ENCODE peak calls at places on chromosome 9, in four cellular contexts. N, R, J and G are unnamed samples. For H3K9me3, the result is how much of the 10 kb centered on the place peaks cover.

GRCh38 chr9:80369641-80370040 is 797.9 kb downstream of the TLE4 start:
- DNase-seq in R (no peak), N (peak), J (no peak), G (no peak)

GRCh38 chr9:34594177-34594576 is 4.7 kb upstream of the CNTFR start:
- DNase-seq in N (no peak), R (no peak), J (no peak), G (no peak)

GRCh38 chr9:113356686-113357292 is 7.4 kb downstream of the BSPRY start:
- DNase-seq in R (no peak), N (no peak), J (no peak), G (no peak)

GRCh38 chr9:33143241-33143642 is 23.9 kb downstream of the B4GALT1 start:
- DNase-seq in R (no peak), J (no peak), N (peak), G (no peak)

GRCh38 chr9:33167949-33168535 is 906 bp upstream of the B4GALT1 start:
- DNase-seq in N (no peak), J (peak), R (no peak), G (peak)

GRCh38 chr9:129176786-129177442 is 1.1 kb downstream of the IER5L start:
- DNase-seq in R (peak), J (peak), N (peak), G (peak)

GRCh38 chr9:110767559-110768063 is 99.0 kb downstream of the MUSK start:
- DNase-seq in N (peak), J (no peak), R (no peak), G (no peak)

GRCh38 chr9:34646211-34647083 is at the start of gene GALT:
- DNase-seq in R (peak), J (peak), N (peak), G (peak)

GRCh38 chr9:61669352-61669751 is 479.5 kb downstream of the SPATA31A7 start:
- DNase-seq in J (no peak), R (no peak), N (no peak), G (no peak)

GRCh38 chr9:105205787-105206511 is 38.5 kb upstream of the SLC44A1 start:
- DNase-seq in J (peak), N (peak), R (no peak), G (no peak)

GRCh38 chr9:121765021-121765950 is 113.9 kb downstream of the DAB2IP start:
- DNase-seq in N (peak), J (no peak), R (no peak), G (no peak)

GRCh38 chr9:83431470-83432060 is 106.6 kb downstream of the FRMD3 start:
- DNase-seq in N (no peak), R (no peak), J (peak), G (peak)

GRCh38 chr9:125663127-125663526 is 43.9 kb downstream of the MAPKAP1 start:
- DNase-seq in N (peak), J (no peak), R (no peak), G (no peak)

GRCh38 chr9:127558581-127559246 is 53.4 kb upstream of the STXBP1 start:
- DNase-seq in J (no peak), R (no peak), N (no peak), G (no peak)

GRCh38 chr9:12722131-12722530 is 28.9 kb downstream of the TYRP1 start:
- DNase-seq in R (no peak), J (no peak), N (no peak), G (no peak)

GRCh38 chr9:75734802-75735201 is 155.7 kb upstream of the PCSK5 start:
- DNase-seq in N (no peak), J (no peak), R (no peak), G (no peak)

GRCh38 chr9:34570422-34571179 is 18.9 kb downstream of the CNTFR start:
- DNase-seq in R (no peak), N (no peak), J (no peak), G (no peak)

GRCh38 chr9:88215181-88216131 is 77.2 kb upstream of the SPATA31C2 start:
- DNase-seq in J (no peak), R (no peak), N (no peak), G (no peak)

GRCh38 chr9:90517103-90517502 is 125.5 kb downstream of the DIRAS2 start:
- DNase-seq in R (no peak), J (no peak), N (no peak), G (peak)

GRCh38 chr9:108057421-108058136 is 568.0 kb upstream of the KLF4 start:
- DNase-seq in N (peak), J (peak), R (no peak), G (no peak)

GRCh38 chr9:91898451-91899433 is 51.3 kb downstream of the ROR2 start:
- DNase-seq in J (peak), N (peak), R (peak), G (no peak)

GRCh38 chr9:130433168-130433946 is 11.4 kb upstream of the ASS1 start:
- DNase-seq in N (peak), R (peak), J (no peak), G (no peak)

GRCh38 chr9:10701906-10702305 is 89.1 kb upstream of the PTPRD start:
- DNase-seq in N (no peak), R (no peak), J (no peak), G (no peak)

GRCh38 chr9:79638806-79639205 is 67.0 kb downstream of the TLE4 start:
- DNase-seq in N (no peak), R (no peak), J (no peak), G (no peak)

GRCh38 chr9:106481003-106481614 is 381.9 kb upstream of the ZNF462 start:
- DNase-seq in J (no peak), N (no peak), R (no peak), G (no peak)

GRCh38 chr9:106843361-106843760 is 19.6 kb upstream of the ZNF462 start:
- DNase-seq in N (peak), R (no peak), J (no peak), G (no peak)

GRCh38 chr9:86939311-86939710 is 8.0 kb downstream of the GAS1 start:
- DNase-seq in N (no peak), J (no peak), R (no peak), G (no peak)

GRCh38 chr9:128863647-128864046 is 18.1 kb downstream of the KYAT1 start:
- DNase-seq in R (peak), J (peak), N (peak), G (peak)

GRCh38 chr9:19788614-19789271 is at the start of gene SLC24A2:
- DNase-seq in J (no peak), N (no peak), R (peak), G (no peak)

GRCh38 chr9:19785230-19785629 is 3.6 kb downstream of the SLC24A2 start:
- DNase-seq in N (no peak), R (no peak), J (no peak), G (no peak)

GRCh38 chr9:19787672-19788071 is 1.2 kb downstream of the SLC24A2 start:
- DNase-seq in R (no peak), N (no peak), J (no peak), G (no peak)

DNA sequence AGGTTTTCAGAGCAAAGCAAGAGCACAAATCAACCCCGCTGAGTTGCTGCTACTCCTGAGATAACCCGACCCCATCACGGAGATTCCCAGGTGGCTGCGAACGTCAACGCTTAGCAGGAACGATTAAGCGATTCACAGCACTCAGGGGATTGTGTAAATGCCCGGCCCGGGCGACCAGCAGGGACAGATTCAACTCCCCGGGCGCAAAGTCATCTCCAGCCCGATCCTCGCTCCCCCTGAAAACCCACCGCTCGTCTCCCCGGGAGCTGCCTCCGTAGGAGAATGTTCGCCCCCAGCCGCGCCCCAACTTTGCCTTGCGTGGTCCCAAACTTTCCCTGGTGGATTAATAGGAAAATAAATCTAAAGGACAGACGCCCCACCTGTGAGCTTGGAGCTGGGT is 685 bp downstream of the SLC24A2 start:
- DNase-seq in N (no peak), R (peak), J (no peak), G (no peak)
- H3K9ac ChIP-seq in N (no peak), R (no peak), J (no peak), G (no peak)

DNA sequence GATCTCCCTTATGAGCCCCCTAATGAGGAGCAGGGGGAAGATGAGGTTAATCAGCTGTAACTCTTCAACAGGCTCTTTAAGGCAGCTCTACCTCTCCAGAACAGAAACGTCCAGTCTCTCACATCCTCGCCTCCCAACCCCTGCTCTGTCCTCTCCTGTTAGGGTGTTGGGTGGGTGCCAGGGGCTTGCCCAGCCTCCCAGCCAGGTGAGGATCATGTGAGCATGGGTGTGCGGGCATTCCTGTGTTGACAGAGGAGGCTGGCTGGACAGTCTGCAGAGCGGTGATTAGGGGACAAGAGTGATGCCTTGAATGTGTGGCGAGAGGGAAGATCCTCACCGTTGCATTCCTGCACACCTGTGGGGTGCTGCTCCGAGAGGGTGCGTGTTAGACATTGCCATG is 51.7 kb downstream of the CCDC180 start:
- DNase-seq in R (no peak), J (no peak), N (no peak), G (no peak)
- H3K9me3 ChIP-seq in R (under half), J (under half), N (under half), G (under half)

DNA sequence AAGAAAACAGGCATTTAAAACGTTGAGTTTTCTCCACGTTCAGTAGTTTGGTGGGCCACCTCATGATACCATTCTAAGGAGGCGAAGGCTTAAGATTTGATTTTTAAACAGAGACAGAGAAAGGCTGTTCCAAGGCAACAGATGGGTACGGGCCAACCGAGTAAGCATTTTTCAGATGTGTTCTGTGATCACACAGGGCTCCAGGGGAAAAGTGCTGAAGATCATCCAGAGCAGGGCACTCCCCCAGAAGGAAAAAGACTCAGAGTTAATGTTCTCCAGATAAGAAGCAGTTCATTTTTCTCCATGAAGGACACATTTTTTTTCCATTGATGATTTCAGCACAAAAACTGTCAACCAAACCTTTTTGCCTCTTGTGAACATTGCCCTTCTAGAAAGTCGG is 138.8 kb downstream of the ALDH1A1 start:
- DNase-seq in N (no peak), J (no peak), R (no peak), G (no peak)
- H3K9ac ChIP-seq in N (no peak), J (no peak), R (no peak), G (no peak)

DNA sequence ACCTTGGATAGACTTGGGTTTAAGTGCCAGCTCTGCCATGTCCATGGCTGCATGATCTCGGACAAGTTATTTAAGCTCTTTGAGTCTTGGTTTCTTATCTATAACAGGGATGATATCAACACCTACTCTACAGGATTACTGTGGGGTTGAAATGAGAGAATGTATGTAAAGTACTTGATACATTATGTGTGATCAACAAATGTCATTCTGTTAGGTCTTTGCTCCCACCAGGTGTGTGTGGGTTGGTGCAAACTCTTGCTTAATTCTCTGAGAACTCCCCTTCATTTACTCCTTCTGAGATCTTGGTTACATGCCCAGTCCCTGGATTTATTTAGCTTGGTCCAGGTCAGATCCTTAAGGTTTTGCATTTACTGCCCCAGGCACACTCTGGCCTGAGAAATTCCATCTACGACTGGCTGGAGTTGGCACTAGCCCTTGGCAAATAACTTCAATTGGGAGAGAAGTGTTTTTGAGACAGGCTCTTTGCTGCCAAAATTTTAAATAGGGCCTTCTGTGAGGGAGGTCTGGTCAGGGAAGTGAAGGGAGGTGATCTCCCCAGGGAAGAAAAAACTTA is 63.5 kb upstream of the KLF9 start:
- DNase-seq in N (no peak), J (no peak), R (no peak), G (no peak)
- H3K9me3 ChIP-seq in N (under half), J (under half), R (under half), G (under half)

DNA sequence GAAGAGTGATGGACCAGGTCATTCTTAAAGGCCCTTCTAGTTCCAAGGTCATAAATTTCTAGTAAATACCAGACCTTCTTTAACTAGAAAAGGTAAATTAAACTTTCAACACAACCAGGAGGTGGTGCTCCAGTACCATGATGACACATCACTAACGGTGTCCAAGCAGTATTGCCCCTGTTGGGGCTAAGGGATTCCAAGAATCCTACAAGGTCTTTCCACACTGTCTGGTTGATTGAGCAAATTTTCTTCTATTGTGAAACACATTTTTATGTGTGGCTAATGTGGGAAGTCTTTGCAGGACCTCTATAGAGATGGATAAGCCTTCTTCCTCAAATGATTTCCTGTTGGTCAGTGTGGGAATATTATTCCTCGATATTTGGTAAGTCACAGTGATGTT is 459.6 kb upstream of the PAPPA start:
- DNase-seq in R (peak), J (no peak), N (peak), G (no peak)
- H3K9ac ChIP-seq in R (no peak), J (no peak), N (no peak), G (no peak)

GRCh38 chr9:94581711-94582110 is 11.9 kb downstream of the FBP2 start:
- DNase-seq in J (no peak), R (no peak), N (no peak), G (no peak)

GRCh38 chr9:94576131-94576530 is 17.5 kb downstream of the FBP2 start:
- DNase-seq in J (no peak), N (no peak), R (no peak), G (no peak)

GRCh38 chr9:94577541-94577940 is 16.1 kb downstream of the FBP2 start:
- DNase-seq in N (no peak), R (no peak), J (no peak), G (no peak)

GRCh38 chr9:94577036-94577435 is 16.6 kb downstream of the FBP2 start:
- DNase-seq in J (no peak), R (no peak), N (no peak), G (no peak)
- H3K9me3 ChIP-seq in J (under half), R (under half), N (under half), G (under half)

DNA sequence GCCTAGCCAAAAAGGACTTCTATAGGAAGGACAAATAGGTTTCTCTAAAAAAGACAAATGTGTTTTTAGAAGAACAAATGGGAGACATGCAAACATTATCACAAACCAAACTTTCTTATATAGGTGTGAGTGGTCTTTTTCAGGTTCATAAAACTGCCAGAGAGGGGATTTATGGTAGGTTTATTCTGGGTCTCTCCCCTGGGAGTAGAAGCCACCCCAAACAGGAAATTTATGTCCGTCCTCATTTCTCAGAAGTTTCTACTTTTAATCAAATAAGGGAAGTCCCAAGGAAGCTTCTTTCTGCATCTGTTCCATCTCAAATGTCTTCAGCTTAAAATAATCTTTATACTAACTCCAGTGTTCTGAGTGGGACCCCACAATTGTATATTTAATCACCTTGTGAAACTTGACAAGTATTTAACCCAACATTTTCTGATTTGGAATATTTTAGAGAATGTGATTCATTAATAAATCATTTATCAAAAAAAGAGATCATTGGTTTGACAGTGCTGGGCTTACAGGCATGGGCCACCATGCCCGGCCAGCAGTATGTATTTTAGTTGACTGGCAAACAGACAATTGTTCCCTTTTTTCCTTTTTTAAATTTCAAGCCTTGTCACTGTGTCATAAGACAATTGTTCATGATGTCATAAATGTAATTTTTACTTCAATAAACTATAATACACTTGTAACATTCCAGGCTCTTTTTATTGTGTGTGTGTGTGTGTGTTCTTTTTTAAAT is 44.5 kb upstream of the GLDC start:
- DNase-seq in R (no peak), N (no peak), J (no peak), G (no peak)
- H3K9ac ChIP-seq in R (no peak), N (no peak), J (no peak), G (no peak)

GRCh38 chr9:24051587-24051986 is 225.5 kb upstream of the ELAVL2 start:
- DNase-seq in R (no peak), J (no peak), N (no peak), G (no peak)
- H3K9me3 ChIP-seq in R (under half), J (under half), N (under half), G (under half)